ENCODE peak calls at places on chromosomes 5 and 9, in seven cellular contexts. K is heart left ventricle; X is WTC11; U is activated CD8-positive, alpha-beta memory T cell treated with anti-CD3 and anti-CD28 coated beads for 24 hours; T is dermis blood vessel endothelial cell; S is breast epithelium; C is fibroblast of lung. R is an unnamed sample.
A peak's percentile ranks its signal among the peaks of the same experiment; 100 is the strongest.

GRCh38 chr5:75384218-75384617 is 47.2 kb downstream of the HMGCR start:
- DNase-seq in K (no peak), X (no peak), U (no peak), T (no peak), S (no peak), C (no peak), R (no peak)

GRCh38 chr5:69140827-69141226 is 26.1 kb upstream of the CCNB1 start:
- DNase-seq in K (no peak), X (no peak), U (no peak), T (no peak), S (no peak), C (no peak), R (no peak)

GRCh38 chr9:33524431-33524947 is 438 bp downstream of the ANKRD18B start:
- DNase-seq in K (no peak), X (peak; percentile 38), U (peak; percentile 65), T (peak; percentile 31), S (no peak), C (no peak), R (no peak)

GRCh38 chr5:1497795-1498622 is 25.8 kb downstream of the LPCAT1 start:
- DNase-seq in K (no peak), X (no peak), U (no peak), T (no peak), S (no peak), C (no peak), R (no peak)

GRCh38 chr9:8856686-8857329 is 1057.2 kb upstream of the DMAC1 start:
- DNase-seq in K (no peak), X (no peak), U (no peak), T (peak; percentile 41), S (no peak), C (peak; percentile 11), R (no peak)

GRCh38 chr5:119389288-119390065 is 33.7 kb downstream of the TNFAIP8 start:
- DNase-seq in K (no peak), X (no peak), U (no peak), T (no peak), S (no peak), C (peak; percentile 71), R (no peak)

GRCh38 chr5:121731377-121731776 is 120.3 kb upstream of the FTMT start:
- DNase-seq in K (peak; percentile 22), X (no peak), U (no peak), T (no peak), S (no peak), C (no peak), R (no peak)

GRCh38 chr9:136372561-136373299 is 739 bp downstream of the CARD9 start:
- DNase-seq in K (peak; percentile 60), X (peak; percentile 29), U (no peak), T (peak; percentile 35), S (no peak), C (peak; percentile 75), R (no peak)

GRCh38 chr9:115073456-115073855 is 44.5 kb downstream of the TNC start:
- DNase-seq in K (no peak), X (no peak), U (no peak), T (no peak), S (no peak), C (no peak), R (no peak)

GRCh38 chr9:16985559-16986348 is 115.3 kb upstream of the BNC2 start:
- DNase-seq in K (peak; percentile 19), X (no peak), U (no peak), T (peak; percentile 11), S (no peak), C (peak; percentile 91), R (no peak)

GRCh38 chr5:36507332-36507952 is 99.0 kb upstream of the SLC1A3 start:
- DNase-seq in K (peak; percentile 58), X (peak; percentile 82), U (peak; percentile 87), T (peak; percentile 80), S (peak; percentile 80), C (peak; percentile 52), R (peak; percentile 77)

GRCh38 chr5:74576941-74577456 is 63.5 kb downstream of the ENC1 start:
- DNase-seq in K (peak; percentile 26), X (no peak), U (no peak), T (peak; percentile 73), S (no peak), C (peak; percentile 69), R (peak; percentile 30)

GRCh38 chr5:82661933-82662332 is 383.8 kb upstream of the RPS23 start:
- DNase-seq in K (no peak), X (no peak), U (no peak), T (no peak), S (no peak), C (no peak), R (no peak)

GRCh38 chr9:125537442-125538091 is 169.4 kb downstream of the MAPKAP1 start:
- DNase-seq in K (no peak), X (no peak), U (no peak), T (no peak), S (no peak), C (no peak), R (no peak)

GRCh38 chr5:109016300-109016699 is 268.6 kb downstream of the FER start:
- DNase-seq in K (no peak), X (no peak), U (no peak), T (peak; percentile 3), S (no peak), C (peak; percentile 10), R (no peak)

GRCh38 chr9:98728500-98728899 is 19.8 kb upstream of the GABBR2 start:
- DNase-seq in K (no peak), X (no peak), U (no peak), T (no peak), S (no peak), C (no peak), R (no peak)

GRCh38 chr5:53170748-53171349 is 61.3 kb upstream of the MOCS2 start:
- DNase-seq in K (no peak), X (peak; percentile 12), U (no peak), T (peak; percentile 62), S (no peak), C (peak; percentile 37), R (no peak)

GRCh38 chr5:36683821-36684434 is 77.5 kb downstream of the SLC1A3 start:
- DNase-seq in K (peak; percentile 41), X (no peak), U (no peak), T (no peak), S (no peak), C (no peak), R (no peak)

GRCh38 chr9:14189578-14189977 is 124.4 kb downstream of the NFIB start:
- DNase-seq in K (no peak), X (no peak), U (no peak), T (no peak), S (no peak), C (peak; percentile 44), R (no peak)

GRCh38 chr5:6026766-6027165 is 351.6 kb downstream of the MED10 start:
- DNase-seq in K (no peak), X (no peak), U (no peak), T (no peak), S (no peak), C (no peak), R (no peak)

GRCh38 chr5:55694152-55694830 is 17.8 kb downstream of the SLC38A9 start:
- DNase-seq in K (no peak), X (no peak), U (no peak), T (peak; percentile 61), S (no peak), C (peak; percentile 32), R (no peak)

GRCh38 chr9:69771775-69772418 is 12.1 kb upstream of the PTAR1 start:
- DNase-seq in K (no peak), X (no peak), U (no peak), T (no peak), S (no peak), C (peak; percentile 83), R (no peak)

GRCh38 chr9:117043159-117043558 is 356.1 kb downstream of the TRIM32 start:
- DNase-seq in K (no peak), X (no peak), U (no peak), T (no peak), S (no peak), C (no peak), R (no peak)

GRCh38 chr9:130290353-130291181 is 25.0 kb downstream of the HMCN2 start:
- DNase-seq in K (no peak), X (no peak), U (no peak), T (no peak), S (no peak), C (peak; percentile 51), R (no peak)

GRCh38 chr9:117704024-117704575 is at the start of gene TLR4:
- DNase-seq in K (peak; percentile 75), X (peak; percentile 12), U (no peak), T (peak; percentile 97), S (no peak), C (peak; percentile 88), R (no peak)

GRCh38 chr5:137073192-137073591 is 425.9 kb downstream of the SPOCK1 start:
- DNase-seq in K (no peak), X (no peak), U (no peak), T (peak; percentile 31), S (no peak), C (peak; percentile 58), R (no peak)

GRCh38 chr5:33470544-33470943 is 29.8 kb downstream of the TARS1 start:
- DNase-seq in K (no peak), X (no peak), U (no peak), T (peak; percentile 43), S (no peak), C (peak; percentile 58), R (no peak)

GRCh38 chr5:64384761-64385160 is 121.1 kb upstream of the RGS7BP start:
- DNase-seq in K (no peak), X (peak; percentile 24), U (no peak), T (peak; percentile 67), S (no peak), C (peak; percentile 33), R (no peak)

GRCh38 chr9:121640076-121640475 is 11.4 kb upstream of the DAB2IP start:
- DNase-seq in K (peak; percentile 62), X (peak; percentile 76), U (peak; percentile 72), T (peak; percentile 80), S (no peak), C (peak; percentile 6), R (peak; percentile 55)

GRCh38 chr5:54007822-54008777 is 302.3 kb downstream of the ARL15 start:
- DNase-seq in K (no peak), X (no peak), U (no peak), T (no peak), S (no peak), C (peak; percentile 56), R (no peak)

GRCh38 chr5:50595199-50595598 is 71.2 kb upstream of the PARP8 start:
- DNase-seq in K (no peak), X (no peak), U (no peak), T (no peak), S (no peak), C (peak; percentile 92), R (no peak)

GRCh38 chr9:6029581-6029980 is 14.2 kb upstream of the RANBP6 start:
- DNase-seq in K (no peak), X (no peak), U (no peak), T (no peak), S (no peak), C (no peak), R (no peak)

GRCh38 chr5:122805481-122805880 is 30.6 kb downstream of the SNX2 start:
- DNase-seq in K (no peak), X (no peak), U (no peak), T (no peak), S (no peak), C (peak; percentile 22), R (no peak)

GRCh38 chr5:10536511-10536910 is 27.4 kb upstream of the ANKRD33B start:
- DNase-seq in K (no peak), X (no peak), U (no peak), T (no peak), S (no peak), C (no peak), R (no peak)

GRCh38 chr9:72718503-72718902 is 197.1 kb downstream of the TMC1 start:
- DNase-seq in K (no peak), X (no peak), U (no peak), T (no peak), S (no peak), C (no peak), R (no peak)

GRCh38 chr5:1661311-1661710 is 137.6 kb upstream of the LPCAT1 start:
- DNase-seq in K (no peak), X (no peak), U (no peak), T (no peak), S (no peak), C (no peak), R (no peak)

GRCh38 chr5:59763545-59763944 is 130.0 kb downstream of the PDE4D start:
- DNase-seq in K (no peak), X (no peak), U (no peak), T (peak; percentile 50), S (no peak), C (peak; percentile 37), R (no peak)

GRCh38 chr9:121317737-121318630 is 50.0 kb downstream of the GSN start:
- DNase-seq in K (no peak), X (no peak), U (no peak), T (no peak), S (no peak), C (no peak), R (no peak)